ENCODE peak calls at places on chromosomes 3 and 15, in six cellular contexts. One of them, this sample, is unnamed.

GRCh38 chr3:184352149-184352785 is 9.1 kb downstream of the CLCN2 start:
- DNase-seq in activated CD4-positive, alpha-beta T cell treated with anti-CD3 and anti-CD28 coated beads for 48 hours: no peak
- DNase-seq in cardiac muscle cell: no peak
- DNase-seq in A172: no peak
- DNase-seq in mesendoderm: no peak
- DNase-seq in HuH-7.5: no peak
- DNase-seq in this sample: no peak

GRCh38 chr15:48634934-48635333 is 10.6 kb downstream of the FBN1 start:
- DNase-seq in activated CD4-positive, alpha-beta T cell treated with anti-CD3 and anti-CD28 coated beads for 48 hours: no peak
- DNase-seq in cardiac muscle cell: peak
- DNase-seq in A172: peak
- DNase-seq in mesendoderm: no peak
- DNase-seq in HuH-7.5: no peak
- DNase-seq in this sample: no peak

GRCh38 chr3:62529230-62529629 is 155.9 kb upstream of the FEZF2 start:
- DNase-seq in activated CD4-positive, alpha-beta T cell treated with anti-CD3 and anti-CD28 coated beads for 48 hours: peak
- DNase-seq in cardiac muscle cell: peak
- DNase-seq in A172: peak
- DNase-seq in mesendoderm: peak
- DNase-seq in HuH-7.5: no peak
- DNase-seq in this sample: no peak

GRCh38 chr3:146222204-146223046 is 28.5 kb downstream of the PLSCR4 start:
- DNase-seq in activated CD4-positive, alpha-beta T cell treated with anti-CD3 and anti-CD28 coated beads for 48 hours: no peak
- DNase-seq in cardiac muscle cell: peak
- DNase-seq in A172: no peak
- DNase-seq in mesendoderm: peak
- DNase-seq in HuH-7.5: peak
- DNase-seq in this sample: no peak

GRCh38 chr3:138944136-138944658 is 2.7 kb downstream of the FOXL2 start:
- DNase-seq in activated CD4-positive, alpha-beta T cell treated with anti-CD3 and anti-CD28 coated beads for 48 hours: no peak
- DNase-seq in cardiac muscle cell: no peak
- DNase-seq in A172: no peak
- DNase-seq in mesendoderm: peak
- DNase-seq in HuH-7.5: peak
- DNase-seq in this sample: no peak

GRCh38 chr3:46566040-46566631 is at the start of gene LRRC2:
- DNase-seq in activated CD4-positive, alpha-beta T cell treated with anti-CD3 and anti-CD28 coated beads for 48 hours: peak
- DNase-seq in cardiac muscle cell: peak
- DNase-seq in A172: no peak
- DNase-seq in mesendoderm: peak
- DNase-seq in HuH-7.5: no peak
- DNase-seq in this sample: peak

GRCh38 chr15:86300371-86301106 is 220.9 kb downstream of the AGBL1 start:
- DNase-seq in activated CD4-positive, alpha-beta T cell treated with anti-CD3 and anti-CD28 coated beads for 48 hours: no peak
- DNase-seq in cardiac muscle cell: no peak
- DNase-seq in A172: no peak
- DNase-seq in mesendoderm: no peak
- DNase-seq in HuH-7.5: no peak
- DNase-seq in this sample: no peak

GRCh38 chr3:29057326-29057725 is 223.5 kb upstream of the RBMS3 start:
- DNase-seq in activated CD4-positive, alpha-beta T cell treated with anti-CD3 and anti-CD28 coated beads for 48 hours: no peak
- DNase-seq in cardiac muscle cell: peak
- DNase-seq in A172: no peak
- DNase-seq in mesendoderm: peak
- DNase-seq in HuH-7.5: no peak
- DNase-seq in this sample: no peak

GRCh38 chr3:70849911-70850699 is 537.7 kb upstream of the MDFIC2 start:
- DNase-seq in activated CD4-positive, alpha-beta T cell treated with anti-CD3 and anti-CD28 coated beads for 48 hours: no peak
- DNase-seq in cardiac muscle cell: peak
- DNase-seq in A172: peak
- DNase-seq in mesendoderm: peak
- DNase-seq in HuH-7.5: no peak
- DNase-seq in this sample: no peak

GRCh38 chr15:73959012-73959581 is 32.8 kb downstream of the LOXL1 start:
- DNase-seq in activated CD4-positive, alpha-beta T cell treated with anti-CD3 and anti-CD28 coated beads for 48 hours: peak
- DNase-seq in cardiac muscle cell: no peak
- DNase-seq in A172: peak
- DNase-seq in mesendoderm: no peak
- DNase-seq in HuH-7.5: no peak
- DNase-seq in this sample: no peak

GRCh38 chr3:160869825-160870224 is 113.8 kb downstream of the PPM1L start:
- DNase-seq in activated CD4-positive, alpha-beta T cell treated with anti-CD3 and anti-CD28 coated beads for 48 hours: no peak
- DNase-seq in cardiac muscle cell: peak
- DNase-seq in A172: peak
- DNase-seq in mesendoderm: no peak
- DNase-seq in HuH-7.5: no peak
- DNase-seq in this sample: no peak

GRCh38 chr15:101070502-101071273 is 151.5 kb downstream of the LRRK1 start:
- DNase-seq in activated CD4-positive, alpha-beta T cell treated with anti-CD3 and anti-CD28 coated beads for 48 hours: peak
- DNase-seq in cardiac muscle cell: peak
- DNase-seq in A172: peak
- DNase-seq in mesendoderm: no peak
- DNase-seq in HuH-7.5: peak
- DNase-seq in this sample: no peak

GRCh38 chr15:67914537-67915373 is 74.9 kb upstream of the RNU6-1 start:
- DNase-seq in activated CD4-positive, alpha-beta T cell treated with anti-CD3 and anti-CD28 coated beads for 48 hours: no peak
- DNase-seq in cardiac muscle cell: peak
- DNase-seq in A172: no peak
- DNase-seq in mesendoderm: peak
- DNase-seq in HuH-7.5: peak
- DNase-seq in this sample: no peak

GRCh38 chr3:77081240-77081661 is 41.4 kb downstream of the ROBO2 start:
- DNase-seq in activated CD4-positive, alpha-beta T cell treated with anti-CD3 and anti-CD28 coated beads for 48 hours: no peak
- DNase-seq in cardiac muscle cell: peak
- DNase-seq in A172: no peak
- DNase-seq in mesendoderm: no peak
- DNase-seq in HuH-7.5: no peak
- DNase-seq in this sample: no peak

GRCh38 chr3:184085389-184085852 is 11.4 kb upstream of the HTR3E start:
- DNase-seq in activated CD4-positive, alpha-beta T cell treated with anti-CD3 and anti-CD28 coated beads for 48 hours: no peak
- DNase-seq in cardiac muscle cell: peak
- DNase-seq in A172: peak
- DNase-seq in mesendoderm: peak
- DNase-seq in HuH-7.5: no peak
- DNase-seq in this sample: peak

GRCh38 chr15:68334661-68335124 is 57.1 kb downstream of the FEM1B start:
- DNase-seq in activated CD4-positive, alpha-beta T cell treated with anti-CD3 and anti-CD28 coated beads for 48 hours: no peak
- DNase-seq in cardiac muscle cell: peak
- DNase-seq in A172: peak
- DNase-seq in mesendoderm: no peak
- DNase-seq in HuH-7.5: no peak
- DNase-seq in this sample: no peak

This sample was measured in T-helper 2 cell.